ENCODE peak calls at places on chromosomes 6 and 20, in ten cellular contexts. E is stomach, G is HepG2, D is A549, H is tibial nerve, X is suprapubic skin, P is H1, J is ovary, T is esophagus muscularis mucosa, Q is K562. K is an unnamed sample.

GRCh38 chr20:49889245-49889942 is 25.9 kb downstream of the SPATA2 start:
- DNase-seq in E (peak), X (no peak), G (no peak), D (no peak), P (no peak), J (no peak), T (no peak), Q (no peak), H (no peak), K (peak)

GRCh38 chr6:53263915-53264314 is 84.8 kb downstream of the ELOVL5 start:
- DNase-seq in E (no peak), D (no peak), P (no peak), T (no peak), G (no peak), H (no peak), X (no peak), J (no peak), Q (no peak), K (no peak)

GRCh38 chr20:36548006-36548315 is 6.6 kb downstream of the MYL9 start:
- DNase-seq in E (no peak), J (peak), P (no peak), H (no peak), Q (peak), D (no peak), T (no peak), X (no peak), G (peak), K (peak)

GRCh38 chr20:13800728-13801134 is 15.9 kb downstream of the NDUFAF5 start:
- DNase-seq in E (peak), J (peak), X (peak), P (no peak), T (peak), D (no peak), H (peak), Q (no peak), G (peak), K (peak)

GRCh38 chr6:37659561-37659960 is 38.1 kb downstream of the MDGA1 start:
- DNase-seq in P (no peak), G (peak), H (no peak), D (no peak), J (no peak), X (no peak), E (no peak), T (no peak), Q (no peak), K (no peak)

GRCh38 chr20:60352580-60352979 is 394.4 kb downstream of the CDH26 start:
- DNase-seq in H (no peak), X (no peak), Q (no peak), T (no peak), J (no peak), E (no peak), D (no peak), P (no peak), G (no peak), K (no peak)

GRCh38 chr6:52724041-52724405 is 39.3 kb downstream of the GSTA2 start:
- DNase-seq in D (no peak), J (no peak), E (no peak), Q (no peak), P (no peak), X (no peak), T (no peak), H (no peak), G (no peak), K (no peak)

GRCh38 chr6:138162104-138162946 is 586 bp downstream of the ARFGEF3 start:
- DNase-seq in D (peak), X (no peak), H (peak), E (peak), Q (no peak), J (no peak), T (no peak), P (no peak), G (no peak), K (no peak)

GRCh38 chr6:136284909-136285308 is 4.7 kb downstream of the BCLAF1 start:
- DNase-seq in H (no peak), D (no peak), Q (no peak), E (no peak), T (no peak), X (no peak), P (no peak), G (no peak), J (no peak), K (no peak)

GRCh38 chr6:134640975-134641429 is 308.9 kb downstream of the ALDH8A1 start:
- DNase-seq in H (peak), D (peak), P (peak), J (peak), E (peak), X (peak), G (peak), T (peak), Q (peak), K (peak)

GRCh38 chr6:114304304-114304887 is 38.4 kb downstream of the HS3ST5 start:
- DNase-seq in J (no peak), D (no peak), Q (no peak), E (no peak), T (no peak), X (no peak), H (no peak), G (peak), P (no peak), K (no peak)

GRCh38 chr6:12592634-12593033 is 123.9 kb upstream of the PHACTR1 start:
- DNase-seq in E (no peak), D (peak), T (no peak), Q (no peak), G (no peak), H (no peak), J (no peak), X (no peak), P (no peak), K (no peak)

DNA sequence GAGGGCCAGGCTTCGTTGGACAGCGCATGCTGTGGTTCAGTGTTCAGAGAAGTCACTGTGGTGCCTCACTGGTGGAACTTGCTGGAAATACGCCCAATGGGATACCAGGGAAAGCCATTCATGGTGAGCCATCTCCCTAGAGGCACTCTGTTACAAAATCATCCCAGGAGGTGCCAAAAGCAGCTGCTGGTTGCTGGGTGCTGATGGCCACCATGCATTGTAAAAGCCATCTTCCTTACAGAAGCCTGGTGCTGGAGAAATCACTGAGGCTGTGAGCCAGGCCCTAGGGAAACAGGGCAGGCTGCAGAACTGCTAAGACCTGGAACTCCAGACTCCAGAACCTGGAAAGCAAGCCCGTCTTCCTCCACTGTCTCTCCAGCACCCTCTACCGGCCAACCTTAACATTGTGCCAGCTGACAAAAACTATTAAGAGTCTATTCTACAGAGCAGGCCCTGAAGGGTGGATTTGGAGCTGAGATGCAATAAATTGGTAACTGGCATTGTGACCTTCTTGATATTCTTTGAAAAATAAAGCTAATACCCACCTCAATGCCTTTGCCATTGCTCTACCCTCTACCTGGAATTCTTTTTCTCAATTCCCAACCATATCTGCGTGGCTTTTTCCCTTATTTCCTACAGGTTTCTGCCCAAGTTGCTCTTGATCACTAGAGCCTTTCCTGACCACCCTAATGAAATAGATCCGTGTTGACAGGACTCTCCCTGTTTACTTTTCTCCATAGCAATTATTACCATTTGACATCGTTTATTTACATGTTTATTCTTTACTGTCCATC is 18.5 kb downstream of the SNRPB start:
- DNase-seq in E (peak), H (peak), X (no peak), D (peak), Q (peak), P (no peak), G (peak), T (peak), J (peak), K (peak)
- TF ChIP-seq EP300 in E (no peak), H (no peak), X (no peak), D (no peak), Q (no peak), P (no peak), G (no peak), T (no peak), J (no peak), K (no peak)

DNA sequence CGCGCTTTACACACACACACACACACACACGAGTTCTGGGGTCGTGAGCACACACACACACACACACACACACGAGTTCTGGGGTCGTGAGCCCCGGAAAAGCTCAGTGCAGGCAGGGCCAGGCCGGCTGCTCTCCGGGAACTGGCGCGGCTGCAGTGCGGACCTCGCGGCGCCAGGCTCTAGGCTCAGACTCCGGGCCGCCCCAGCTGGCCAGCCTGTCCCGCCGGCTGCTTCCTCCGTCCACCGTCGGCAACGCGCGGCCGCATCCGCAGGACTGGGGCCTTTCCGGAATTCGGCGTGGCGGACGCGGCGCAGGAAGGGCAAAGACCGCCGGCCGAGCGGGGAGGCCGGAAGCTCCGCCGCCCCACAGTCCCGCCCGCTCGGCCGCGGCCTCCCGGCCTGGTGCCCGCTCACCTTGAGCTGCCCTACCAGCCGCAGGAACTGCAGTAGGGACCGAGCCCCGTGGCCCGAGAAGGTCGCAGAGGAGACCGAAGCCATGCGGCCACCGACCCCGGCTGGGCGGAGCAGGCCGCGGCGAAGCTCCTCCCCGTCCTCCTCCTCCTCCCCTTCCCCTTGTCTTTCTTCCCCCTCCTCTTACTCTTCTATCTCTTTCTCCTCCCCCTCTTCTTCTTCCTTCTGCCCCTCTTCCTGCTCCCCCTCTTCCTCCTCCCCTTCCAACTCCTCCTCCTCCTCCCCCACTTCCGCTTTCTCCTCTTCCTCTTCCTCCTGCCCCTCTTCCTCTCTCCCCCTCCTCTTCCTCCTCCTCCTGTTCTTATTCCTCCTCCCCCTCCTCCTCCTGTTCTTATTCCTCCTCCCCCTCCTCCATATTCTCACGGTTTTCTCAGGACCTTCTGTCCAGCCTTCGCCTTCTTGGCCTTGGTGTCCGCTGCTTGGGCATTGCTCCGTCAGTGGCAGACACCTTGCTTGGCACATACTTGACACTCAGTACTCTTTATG is at the start of gene HDDC2:
- DNase-seq in H (no peak), T (peak), Q (peak), P (no peak), X (peak), G (peak), E (peak), D (peak), J (peak), K (peak)
- TF ChIP-seq POLR2A in H (peak), T (no peak), Q (peak), P (peak), X (no peak), G (peak), E (no peak), D (peak), J (peak), K (no peak)

DNA sequence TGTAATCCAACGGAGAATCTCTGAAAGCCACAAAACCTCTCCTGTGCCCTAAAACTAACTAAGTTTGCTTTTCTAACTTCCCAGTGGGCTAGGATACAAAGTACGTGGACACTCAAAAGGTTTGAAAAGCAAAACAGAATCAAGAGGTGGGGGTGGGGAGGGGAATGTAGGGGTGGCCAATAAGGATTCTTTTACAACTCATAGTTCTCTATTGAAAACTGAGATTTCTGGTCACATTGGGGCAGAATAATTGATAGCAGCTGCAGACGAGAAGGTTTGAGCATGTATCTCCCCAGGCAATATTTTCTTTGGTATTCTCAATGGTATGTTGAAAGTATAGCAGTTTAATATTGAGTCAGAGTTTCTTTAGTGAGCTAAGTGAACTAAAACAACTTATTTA is 376.7 kb upstream of the CITED2 start:
- DNase-seq in J (no peak), P (no peak), X (no peak), D (no peak), H (no peak), T (no peak), E (no peak), G (no peak), Q (no peak), K (no peak)
- TF ChIP-seq EP300 in J (no peak), P (no peak), X (no peak), D (no peak), H (no peak), T (no peak), E (no peak), G (no peak), Q (no peak), K (no peak)

DNA sequence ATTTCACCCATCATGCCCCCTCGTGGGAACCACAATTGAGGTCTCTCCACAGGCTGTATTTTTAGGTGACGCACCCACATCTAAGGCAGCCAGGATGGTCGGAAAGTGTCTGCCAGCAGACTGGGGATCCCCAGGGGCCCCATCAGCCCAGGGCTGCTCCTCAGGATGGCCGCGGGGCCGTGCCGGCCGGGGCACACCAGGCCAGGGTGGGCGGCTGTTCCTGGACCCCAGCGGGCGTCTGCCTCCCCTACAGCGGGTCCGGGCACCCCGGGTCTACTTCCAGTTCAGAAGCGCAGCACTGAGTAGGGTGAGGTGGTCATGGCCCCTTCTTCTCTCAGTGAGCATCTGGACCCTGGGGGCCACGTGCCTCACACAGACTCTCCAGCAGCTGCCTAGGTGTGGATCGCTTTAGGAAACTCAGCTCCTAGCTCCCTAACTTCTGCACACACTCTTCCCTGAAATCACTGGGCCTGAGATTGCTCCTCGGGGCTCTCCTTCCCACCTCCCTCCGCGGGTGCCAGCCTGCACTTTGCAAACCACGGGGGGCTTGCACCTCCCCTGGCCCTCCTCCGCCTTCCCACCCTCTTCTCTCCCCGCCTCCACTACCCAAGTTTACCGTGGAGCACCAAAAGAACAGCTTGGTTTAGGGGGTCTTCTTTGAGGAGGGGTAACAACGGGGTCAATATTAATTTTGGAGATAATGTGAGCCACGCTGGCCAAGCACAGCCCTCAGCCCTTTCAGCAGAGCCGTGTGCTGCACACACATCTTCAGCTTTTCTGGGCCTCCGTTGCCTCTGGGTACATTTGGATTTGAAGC is 14.2 kb upstream of the FOXC1 start:
- DNase-seq in Q (no peak), G (no peak), J (no peak), H (no peak), X (peak), D (no peak), T (no peak), E (no peak), P (no peak), K (no peak)
- TF ChIP-seq POLR2A in Q (no peak), G (no peak), J (no peak), H (no peak), X (no peak), D (no peak), T (no peak), E (no peak), P (no peak), K (no peak)